ENCODE peak calls at places on chromosomes 16 and 17, in nine cellular contexts. One of them, this sample, is unnamed.

GRCh38 chr16:81445143-81445922 is 725 bp downstream of the CMIP start:
- DNase-seq in skeletal muscle cell: no peak
- DNase-seq in posterior cingulate gyrus: no peak
- DNase-seq in EL: peak; percentile 44
- DNase-seq in suprapubic skin: no peak
- DNase-seq in stimulated activated CD4-positive, alpha-beta T cell treated with anti-CD3 and anti-CD28 coated beads, Interleukin-2, amount 100 ng/mL, for 24 hours: peak; percentile 43
- DNase-seq in lower leg skin: peak; percentile 33
- DNase-seq in activated naive CD4-positive, alpha-beta T cell: no peak
- DNase-seq in HuH-7.5: peak; percentile 76
- DNase-seq in this sample: no peak

GRCh38 chr17:74514632-74515035 is 16.6 kb downstream of the CD300LB start:
- DNase-seq in EL: no peak
- DNase-seq in suprapubic skin: no peak
- DNase-seq in skeletal muscle cell: no peak
- DNase-seq in HuH-7.5: no peak
- DNase-seq in stimulated activated CD4-positive, alpha-beta T cell treated with anti-CD3 and anti-CD28 coated beads, Interleukin-2, amount 100 ng/mL, for 24 hours: peak; percentile 27
- DNase-seq in activated naive CD4-positive, alpha-beta T cell: no peak
- DNase-seq in lower leg skin: no peak
- DNase-seq in posterior cingulate gyrus: no peak
- DNase-seq in this sample: peak; percentile 41

GRCh38 chr17:30933966-30934365 is 12.2 kb downstream of the ADAP2 start:
- DNase-seq in activated naive CD4-positive, alpha-beta T cell: no peak
- DNase-seq in stimulated activated CD4-positive, alpha-beta T cell treated with anti-CD3 and anti-CD28 coated beads, Interleukin-2, amount 100 ng/mL, for 24 hours: no peak
- DNase-seq in EL: no peak
- DNase-seq in lower leg skin: no peak
- DNase-seq in posterior cingulate gyrus: no peak
- DNase-seq in HuH-7.5: no peak
- DNase-seq in skeletal muscle cell: no peak
- DNase-seq in suprapubic skin: no peak
- DNase-seq in this sample: no peak

GRCh38 chr16:50519001-50519400 is 29.2 kb upstream of the NKD1 start:
- DNase-seq in posterior cingulate gyrus: no peak
- DNase-seq in HuH-7.5: no peak
- DNase-seq in skeletal muscle cell: no peak
- DNase-seq in EL: no peak
- DNase-seq in activated naive CD4-positive, alpha-beta T cell: no peak
- DNase-seq in lower leg skin: no peak
- DNase-seq in stimulated activated CD4-positive, alpha-beta T cell treated with anti-CD3 and anti-CD28 coated beads, Interleukin-2, amount 100 ng/mL, for 24 hours: no peak
- DNase-seq in suprapubic skin: no peak
- DNase-seq in this sample: peak; percentile 35

GRCh38 chr17:4934173-4934979 is 2.3 kb downstream of the GP1BA start:
- DNase-seq in HuH-7.5: no peak
- DNase-seq in lower leg skin: no peak
- DNase-seq in stimulated activated CD4-positive, alpha-beta T cell treated with anti-CD3 and anti-CD28 coated beads, Interleukin-2, amount 100 ng/mL, for 24 hours: no peak
- DNase-seq in suprapubic skin: peak; percentile 61
- DNase-seq in skeletal muscle cell: no peak
- DNase-seq in EL: peak; percentile 58
- DNase-seq in activated naive CD4-positive, alpha-beta T cell: no peak
- DNase-seq in posterior cingulate gyrus: no peak
- DNase-seq in this sample: no peak

GRCh38 chr16:2535644-2536021 is 2.2 kb upstream of the PDPK1 start:
- DNase-seq in stimulated activated CD4-positive, alpha-beta T cell treated with anti-CD3 and anti-CD28 coated beads, Interleukin-2, amount 100 ng/mL, for 24 hours: no peak
- DNase-seq in posterior cingulate gyrus: no peak
- DNase-seq in suprapubic skin: peak; percentile 80
- DNase-seq in HuH-7.5: no peak
- DNase-seq in EL: peak; percentile 63
- DNase-seq in skeletal muscle cell: peak; percentile 82
- DNase-seq in lower leg skin: peak; percentile 47
- DNase-seq in activated naive CD4-positive, alpha-beta T cell: no peak
- DNase-seq in this sample: peak; percentile 77

GRCh38 chr17:17448723-17449122 is 28.1 kb upstream of the MED9 start:
- DNase-seq in stimulated activated CD4-positive, alpha-beta T cell treated with anti-CD3 and anti-CD28 coated beads, Interleukin-2, amount 100 ng/mL, for 24 hours: no peak
- DNase-seq in lower leg skin: no peak
- DNase-seq in suprapubic skin: no peak
- DNase-seq in skeletal muscle cell: no peak
- DNase-seq in HuH-7.5: no peak
- DNase-seq in posterior cingulate gyrus: no peak
- DNase-seq in activated naive CD4-positive, alpha-beta T cell: no peak
- DNase-seq in EL: no peak
- DNase-seq in this sample: peak; percentile 59

GRCh38 chr16:2969545-2970521 is 685 bp downstream of the PAQR4 start:
- DNase-seq in HuH-7.5: peak; percentile 82
- DNase-seq in activated naive CD4-positive, alpha-beta T cell: peak; percentile 30
- DNase-seq in skeletal muscle cell: no peak
- DNase-seq in lower leg skin: no peak
- DNase-seq in suprapubic skin: no peak
- DNase-seq in posterior cingulate gyrus: peak; percentile 51
- DNase-seq in stimulated activated CD4-positive, alpha-beta T cell treated with anti-CD3 and anti-CD28 coated beads, Interleukin-2, amount 100 ng/mL, for 24 hours: peak; percentile 81
- DNase-seq in EL: peak; percentile 81
- DNase-seq in this sample: no peak

GRCh38 chr17:54771409-54771808 is 129.2 kb upstream of the TOM1L1 start:
- DNase-seq in activated naive CD4-positive, alpha-beta T cell: no peak
- DNase-seq in EL: no peak
- DNase-seq in skeletal muscle cell: no peak
- DNase-seq in lower leg skin: no peak
- DNase-seq in posterior cingulate gyrus: no peak
- DNase-seq in HuH-7.5: no peak
- DNase-seq in suprapubic skin: no peak
- DNase-seq in stimulated activated CD4-positive, alpha-beta T cell treated with anti-CD3 and anti-CD28 coated beads, Interleukin-2, amount 100 ng/mL, for 24 hours: no peak
- DNase-seq in this sample: no peak